ENCODE peak calls at places on chromosomes 16 and 17, in five cellular contexts. H is body of pancreas, J is A549, C is Caco-2, O is cardiac muscle cell. T is an unnamed sample.

GRCh38 chr16:4373909-4374742 is 2.5 kb downstream of the VASN start:
- DNase-seq in H (peak; percentile 86), J (peak; percentile 36), C (peak; percentile 28), O (peak; percentile 99), T (peak; percentile 68)

GRCh38 chr17:43006639-43007551 is at the start of gene IFI35:
- DNase-seq in H (peak; percentile 86), J (peak; percentile 80), C (peak; percentile 89), O (peak; percentile 90), T (peak; percentile 85)

GRCh38 chr16:85683363-85683762 is 5.4 kb downstream of the GINS2 start:
- DNase-seq in H (no peak), J (no peak), C (no peak), O (no peak), T (no peak)

GRCh38 chr17:29012535-29012934 is 6.7 kb upstream of the SEZ6 start:
- DNase-seq in H (no peak), J (no peak), C (no peak), O (no peak), T (no peak)

GRCh38 chr17:17567114-17567513 is 24.4 kb downstream of the PEMT start:
- DNase-seq in H (peak; percentile 65), J (no peak), C (no peak), O (no peak), T (peak; percentile 73)

GRCh38 chr17:53844476-53845107 is 21.9 kb downstream of the KIF2B start:
- DNase-seq in H (no peak), J (no peak), C (no peak), O (no peak), T (no peak)

GRCh38 chr16:72829846-72830620 is 217.9 kb downstream of the ZFHX3 start:
- DNase-seq in H (no peak), J (no peak), C (no peak), O (no peak), T (no peak)

GRCh38 chr17:67492824-67493490 is 115.9 kb downstream of the PITPNC1 start:
- DNase-seq in H (no peak), J (no peak), C (no peak), O (no peak), T (no peak)

GRCh38 chr17:31095239-31096105 is 695 bp downstream of the NF1 start:
- DNase-seq in H (peak; percentile 56), J (peak; percentile 60), C (peak; percentile 71), O (peak; percentile 50), T (peak; percentile 41)

GRCh38 chr17:74467221-74467951 is 952 bp downstream of the CD300A start:
- DNase-seq in H (no peak), J (no peak), C (no peak), O (no peak), T (no peak)

GRCh38 chr17:148757-149156 is 11.4 kb downstream of the SCGB1C2 start:
- DNase-seq in H (no peak), J (no peak), C (peak; percentile 0), O (no peak), T (peak; percentile 4)

GRCh38 chr17:41026668-41027471 is at the start of gene KRTAP1-5:
- DNase-seq in H (peak; percentile 39), J (no peak), C (no peak), O (peak; percentile 21), T (no peak)

GRCh38 chr17:34582901-34583245 is 3.5 kb downstream of the TMEM132E start:
- DNase-seq in H (no peak), J (no peak), C (no peak), O (no peak), T (no peak)

GRCh38 chr17:66437466-66438026 is 135.1 kb downstream of the PRKCA start:
- DNase-seq in H (no peak), J (no peak), C (no peak), O (peak; percentile 16), T (no peak)

GRCh38 chr17:29291163-29291752 is 2.7 kb downstream of the NUFIP2 start:
- DNase-seq in H (no peak), J (peak; percentile 51), C (peak; percentile 73), O (peak; percentile 78), T (no peak)

GRCh38 chr17:42924891-42925290 is 24.3 kb downstream of the G6PC1 start:
- DNase-seq in H (no peak), J (no peak), C (no peak), O (no peak), T (no peak)

GRCh38 chr16:10016761-10017160 is 165.5 kb downstream of the GRIN2A start:
- DNase-seq in H (no peak), J (no peak), C (no peak), O (no peak), T (no peak)

GRCh38 chr16:75138636-75139035 is 9.7 kb upstream of the ZFP1 start:
- DNase-seq in H (no peak), J (no peak), C (no peak), O (peak; percentile 45), T (no peak)

GRCh38 chr17:12097326-12097725 is 76.6 kb downstream of the MAP2K4 start:
- DNase-seq in H (no peak), J (no peak), C (no peak), O (peak; percentile 73), T (no peak)

GRCh38 chr17:44257815-44258750 is 9.9 kb downstream of the SLC4A1 start:
- DNase-seq in H (no peak), J (no peak), C (no peak), O (no peak), T (no peak)

GRCh38 chr16:66581246-66581952 is 2.1 kb downstream of the CMTM2 start:
- DNase-seq in H (no peak), J (no peak), C (no peak), O (peak; percentile 34), T (no peak)

GRCh38 chr17:16491703-16492612 is at the start of gene LRRC75A:
- DNase-seq in H (peak; percentile 47), J (peak; percentile 53), C (peak; percentile 68), O (peak; percentile 39), T (peak; percentile 49)

GRCh38 chr16:16045879-16046278 is 96.5 kb downstream of the ABCC1 start:
- DNase-seq in H (no peak), J (no peak), C (no peak), O (no peak), T (no peak)

GRCh38 chr17:5557485-5557884 is 26.8 kb downstream of the NLRP1 start:
- DNase-seq in H (no peak), J (no peak), C (no peak), O (peak; percentile 34), T (no peak)

GRCh38 chr16:81491522-81492188 is 47.0 kb downstream of the CMIP start:
- DNase-seq in H (no peak), J (no peak), C (no peak), O (peak; percentile 49), T (no peak)

GRCh38 chr16:53549970-53550406 is 47.0 kb upstream of the AKTIP start:
- DNase-seq in H (peak; percentile 60), J (peak; percentile 71), C (peak; percentile 82), O (peak; percentile 93), T (peak; percentile 23)

GRCh38 chr16:61182416-61182815 is 853.8 kb downstream of the CDH8 start:
- DNase-seq in H (no peak), J (no peak), C (no peak), O (no peak), T (no peak)

GRCh38 chr17:33955461-33955860 is 299.6 kb upstream of the CCL2 start:
- DNase-seq in H (no peak), J (no peak), C (no peak), O (no peak), T (no peak)

GRCh38 chr16:68155425-68155824 is 70.3 kb downstream of the NFATC3 start:
- DNase-seq in H (no peak), J (no peak), C (no peak), O (no peak), T (no peak)

GRCh38 chr17:19650826-19651225 is 2.3 kb downstream of the ALDH3A2 start:
- DNase-seq in H (no peak), J (no peak), C (no peak), O (no peak), T (no peak)

GRCh38 chr17:19654901-19655300 is 6.3 kb downstream of the ALDH3A2 start:
- DNase-seq in H (no peak), J (no peak), C (no peak), O (no peak), T (no peak)

GRCh38 chr17:19654342-19654886 is 5.9 kb downstream of the ALDH3A2 start:
- DNase-seq in H (no peak), J (no peak), C (no peak), O (no peak), T (no peak)

GRCh38 chr17:19651461-19652238 is 3.1 kb downstream of the ALDH3A2 start:
- DNase-seq in H (no peak), J (no peak), C (no peak), O (no peak), T (no peak)

GRCh38 chr17:19652595-19652994 is 4.0 kb downstream of the ALDH3A2 start:
- DNase-seq in H (peak; percentile 44), J (no peak), C (no peak), O (peak; percentile 64), T (no peak)
- H3K4me3 ChIP-seq in H (no peak overlapping the region), J (no peak overlapping the region), C (no peak overlapping the region), O (no peak overlapping the region), T (no peak overlapping the region)

DNA sequence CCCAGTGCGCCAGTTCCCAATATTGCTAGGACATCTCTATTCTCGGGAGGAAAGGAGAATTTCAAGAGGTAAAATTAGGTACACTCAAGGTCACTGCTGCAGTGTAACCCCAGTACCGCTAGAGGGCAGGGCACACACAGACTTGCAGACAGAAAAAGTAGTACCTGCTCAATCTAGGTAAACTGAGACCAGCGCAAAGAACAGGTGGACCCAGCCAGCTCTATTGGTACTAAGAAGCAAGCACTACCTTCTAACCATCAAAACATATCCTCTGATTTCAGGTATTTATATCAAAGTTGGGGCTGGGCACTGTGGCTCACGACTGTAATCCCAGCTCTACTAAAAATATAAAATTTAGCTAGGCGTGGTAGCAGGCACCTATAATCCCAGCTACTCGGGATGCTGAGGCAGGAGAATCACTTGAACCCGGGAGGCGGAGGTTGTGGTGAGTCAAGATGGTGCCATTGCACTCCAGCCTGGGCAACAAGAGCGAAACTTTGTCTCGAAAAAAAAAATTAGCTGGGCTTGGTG is 3.6 kb upstream of the WDR81 start:
- DNase-seq in H (peak; percentile 69), J (peak; percentile 56), C (peak; percentile 80), O (peak; percentile 67), T (no peak)
- H3K4me1 ChIP-seq in H (peaks cover 36% of the 10 kb centered on the region), J (peaks cover 29% of the 10 kb centered on the region), C (peaks cover 12% of the 10 kb centered on the region), O (peaks cover 5% of the 10 kb centered on the region), T (peaks cover 63% of the 10 kb centered on the region)

GRCh38 chr17:48293319-48294192 is 136.5 kb downstream of the SKAP1 start:
- DNase-seq in H (no peak), J (no peak), C (peak; percentile 23), O (no peak), T (no peak)
- TF ChIP-seq CTCF in H (no peak), J (no peak), C (no peak), O (no peak), T (no peak)

GRCh38 chr17:61117983-61118382 is 281.7 kb upstream of the TBX2 start:
- DNase-seq in H (no peak), J (no peak), C (no peak), O (no peak), T (no peak)

GRCh38 chr17:61118871-61119270 is 280.8 kb upstream of the TBX2 start:
- DNase-seq in H (no peak), J (no peak), C (no peak), O (no peak), T (no peak)

GRCh38 chr17:61122356-61122913 is 277.2 kb upstream of the TBX2 start:
- DNase-seq in H (no peak), J (no peak), C (no peak), O (no peak), T (no peak)

GRCh38 chr17:61116577-61116976 is 283.1 kb upstream of the TBX2 start:
- DNase-seq in H (no peak), J (no peak), C (no peak), O (no peak), T (no peak)
- H3K4me3 ChIP-seq in H (no peak overlapping the region), J (no peak overlapping the region), C (no peak overlapping the region), O (no peak overlapping the region), T (no peak overlapping the region)

T was measured in left ventricle myocardium inferior.